ENCODE peak calls at places on chromosomes 5 and 9, in six cellular contexts. A is gastrocnemius medialis, K is uterus, B is mammary epithelial cell, H is IMR-90, S is AG04450. M is an unnamed sample.

GRCh38 chr9:93918071-93918470 is 37.1 kb downstream of the BARX1 start:
- DNase-seq in A (no peak), K (no peak), B (no peak), H (no peak), S (no peak), M (no peak)

GRCh38 chr5:27125856-27126255 is 87.5 kb upstream of the CDH9 start:
- DNase-seq in A (no peak), K (no peak), B (no peak), H (no peak), S (no peak), M (no peak)

GRCh38 chr9:14452539-14452938 is 138.6 kb upstream of the NFIB start:
- DNase-seq in A (no peak), K (no peak), B (peak; percentile 16), H (no peak), S (no peak), M (no peak)

GRCh38 chr5:159752622-159753275 is 163.5 kb upstream of the ADRA1B start:
- DNase-seq in A (no peak), K (no peak), B (no peak), H (no peak), S (no peak), M (no peak)

GRCh38 chr9:129394011-129394919 is 216.2 kb upstream of the IER5L start:
- DNase-seq in A (no peak), K (no peak), B (no peak), H (no peak), S (no peak), M (no peak)

GRCh38 chr9:97389249-97389648 is 22.6 kb upstream of the TDRD7 start:
- DNase-seq in A (no peak), K (no peak), B (no peak), H (no peak), S (no peak), M (no peak)

GRCh38 chr5:27594141-27594540 is 555.8 kb upstream of the CDH9 start:
- DNase-seq in A (no peak), K (no peak), B (no peak), H (no peak), S (no peak), M (no peak)

GRCh38 chr5:123518111-123518510 is 6.1 kb downstream of the CSNK1G3 start:
- DNase-seq in A (no peak), K (no peak), B (no peak), H (no peak), S (no peak), M (no peak)

GRCh38 chr5:140365282-140365681 is 5.3 kb downstream of the SLC4A9 start:
- DNase-seq in A (no peak), K (no peak), B (peak; percentile 77), H (no peak), S (no peak), M (no peak)

GRCh38 chr5:32202394-32202793 is 28.3 kb upstream of the GOLPH3 start:
- DNase-seq in A (no peak), K (no peak), B (no peak), H (peak; percentile 88), S (peak; percentile 67), M (no peak)

GRCh38 chr5:132025403-132025971 is 14.0 kb upstream of the ACSL6 start:
- DNase-seq in A (no peak), K (no peak), B (no peak), H (no peak), S (no peak), M (no peak)

GRCh38 chr9:21813575-21814473 is 11.4 kb downstream of the MTAP start:
- DNase-seq in A (peak; percentile 39), K (peak; percentile 66), B (peak; percentile 73), H (peak; percentile 86), S (peak; percentile 68), M (peak; percentile 69)

GRCh38 chr5:41843456-41844112 is 26.6 kb downstream of the OXCT1 start:
- DNase-seq in A (no peak), K (peak; percentile 24), B (peak; percentile 37), H (peak; percentile 75), S (peak; percentile 48), M (peak; percentile 47)

GRCh38 chr5:172748341-172748843 is 22.6 kb downstream of the DUSP1 start:
- DNase-seq in A (no peak), K (peak; percentile 65), B (no peak), H (no peak), S (no peak), M (no peak)

GRCh38 chr9:124355941-124356744 is 59.1 kb downstream of the PSMB7 start:
- DNase-seq in A (no peak), K (no peak), B (no peak), H (no peak), S (no peak), M (no peak)

GRCh38 chr9:124359426-124359825 is 55.8 kb downstream of the PSMB7 start:
- DNase-seq in A (no peak), K (no peak), B (no peak), H (no peak), S (no peak), M (no peak)

GRCh38 chr9:124356745-124357390 is 58.4 kb downstream of the PSMB7 start:
- DNase-seq in A (no peak), K (no peak), B (no peak), H (no peak), S (no peak), M (no peak)

GRCh38 chr9:124358617-124359016 is 56.6 kb downstream of the PSMB7 start:
- DNase-seq in A (no peak), K (no peak), B (no peak), H (no peak), S (no peak), M (no peak)

GRCh38 chr9:124357591-124358361 is 57.5 kb downstream of the PSMB7 start:
- DNase-seq in A (no peak), K (no peak), B (no peak), H (no peak), S (no peak), M (no peak)
- H3K27ac ChIP-seq in A (no peak overlapping the region), K (no peak overlapping the region), B (no peak overlapping the region), H (no peak overlapping the region), S (peak overlapping the region; percentile 21), M (no peak overlapping the region)

GRCh38 chr9:125763373-125763772 is 16.2 kb downstream of the PBX3 start:
- DNase-seq in A (no peak), K (no peak), B (peak; percentile 85), H (peak; percentile 56), S (no peak), M (no peak)
- H3K4me3 ChIP-seq in A (no peak overlapping the region), K (no peak overlapping the region), B (no peak overlapping the region), H (no peak overlapping the region), S (no peak overlapping the region), M (no peak overlapping the region)

GRCh38 chr5:96629774-96630173 is 32.4 kb upstream of the CAST start:
- DNase-seq in A (peak; percentile 10), K (no peak), B (peak; percentile 99), H (peak; percentile 89), S (no peak), M (no peak)
- H3K27ac ChIP-seq in A (no peak overlapping the region), K (no peak overlapping the region), B (peak overlapping the region; percentile 84), H (no peak overlapping the region), S (no peak overlapping the region), M (no peak overlapping the region)

GRCh38 chr5:14871573-14872069 is at the start of gene ANKH:
- DNase-seq in A (peak; percentile 38), K (peak; percentile 63), B (peak; percentile 78), H (peak; percentile 69), S (peak; percentile 16), M (peak; percentile 77)

GRCh38 chr5:14869286-14870164 is 2.1 kb downstream of the ANKH start:
- DNase-seq in A (no peak), K (no peak), B (no peak), H (no peak), S (no peak), M (no peak)

GRCh38 chr5:14871084-14871572 is 450 bp downstream of the ANKH start:
- DNase-seq in A (no peak), K (peak; percentile 20), B (no peak), H (no peak), S (no peak), M (peak; percentile 8)

GRCh38 chr5:14868771-14869170 is 2.8 kb downstream of the ANKH start:
- DNase-seq in A (no peak), K (no peak), B (no peak), H (no peak), S (no peak), M (no peak)

GRCh38 chr5:14870347-14871083 is 1.1 kb downstream of the ANKH start:
- DNase-seq in A (peak; percentile 49), K (peak; percentile 19), B (no peak), H (no peak), S (no peak), M (peak; percentile 49)
- H3K4me3 ChIP-seq in A (peak overlapping the region; percentile 69), K (peak overlapping the region; percentile 75), B (peak overlapping the region; percentile 61), H (peak overlapping the region; percentile 65), S (peak overlapping the region; percentile 79), M (peak overlapping the region; percentile 56)

DNA sequence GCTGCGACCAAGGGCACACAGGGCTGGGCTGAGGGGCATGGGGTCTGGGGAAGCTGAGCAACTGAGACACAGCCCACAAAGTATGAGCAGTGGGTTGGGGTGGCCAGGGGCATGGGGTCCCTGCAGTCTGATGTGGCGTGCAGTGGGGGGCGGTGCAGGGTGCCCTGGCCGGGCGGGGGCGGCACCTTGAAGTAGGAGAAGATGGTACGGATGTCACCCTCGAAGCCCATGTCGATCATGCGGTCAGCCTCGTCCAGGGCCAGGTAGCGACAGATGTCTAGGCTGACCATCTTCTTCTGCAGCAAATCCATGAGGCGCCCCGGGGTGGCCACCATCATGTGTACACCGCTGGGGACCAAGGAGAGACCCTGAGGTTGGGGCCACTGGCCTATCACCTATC is 3.3 kb downstream of the DDX41 start:
- DNase-seq in A (no peak), K (no peak), B (no peak), H (no peak), S (no peak), M (no peak)
- H3K27ac ChIP-seq in A (no peak overlapping the region), K (no peak overlapping the region), B (no peak overlapping the region), H (no peak overlapping the region), S (no peak overlapping the region), M (no peak overlapping the region)